ENCODE peak calls at places on chromosomes 4 and X, in four cellular contexts. T, D, V and G are unnamed samples.

GRCh38 chr4:66097271-66097670 is 427.0 kb upstream of the EPHA5 start:
- DNase-seq in V (no peak), T (no peak), D (no peak), G (peak)

GRCh38 chrX:69616520-69617203 is 749 bp downstream of the EDA start:
- DNase-seq in T (peak), V (no peak), D (peak), G (no peak)

GRCh38 chr4:1211951-1212545 is 36.9 kb downstream of the CTBP1 start:
- DNase-seq in T (no peak), V (no peak), D (no peak), G (no peak)

GRCh38 chr4:151415978-151416377 is 7.0 kb downstream of the FHIP1A start:
- DNase-seq in V (no peak), D (no peak), T (no peak), G (no peak)

GRCh38 chrX:103637604-103638338 is 9.0 kb downstream of the TCEAL1 start:
- DNase-seq in T (no peak), V (no peak), D (no peak), G (no peak)

GRCh38 chr4:103091601-103092223 is 7.9 kb downstream of the BDH2 start:
- DNase-seq in D (no peak), V (no peak), T (no peak), G (peak)

GRCh38 chr4:102871772-102872171 is 3.0 kb downstream of the CISD2 start:
- DNase-seq in D (no peak), V (no peak), T (no peak), G (no peak)

GRCh38 chr4:148574502-148574901 is 132.3 kb upstream of the NR3C2 start:
- DNase-seq in D (no peak), T (no peak), V (no peak), G (no peak)

GRCh38 chr4:117326091-117326490 is 240.7 kb upstream of the TRAM1L1 start:
- DNase-seq in T (no peak), V (no peak), D (no peak), G (no peak)

GRCh38 chr4:4714330-4714729 is 145.1 kb upstream of the MSX1 start:
- DNase-seq in V (no peak), T (no peak), D (no peak), G (no peak)

GRCh38 chr4:152431784-152432183 is 104.1 kb downstream of the FBXW7 start:
- DNase-seq in D (no peak), T (no peak), V (no peak), G (no peak)

GRCh38 chr4:19675172-19675811 is 576.4 kb upstream of the SLIT2 start:
- DNase-seq in D (peak), T (no peak), V (no peak), G (no peak)

GRCh38 chrX:119502727-119503483 is 34.7 kb downstream of the SLC25A5 start:
- DNase-seq in V (no peak), D (peak), T (peak), G (peak)

GRCh38 chr4:158578476-158578875 is 56.8 kb downstream of the RXFP1 start:
- DNase-seq in V (no peak), D (no peak), T (no peak), G (no peak)

GRCh38 chr4:29009908-29010307 is 1710.3 kb upstream of the PCDH7 start:
- DNase-seq in V (no peak), T (no peak), D (no peak), G (no peak)

GRCh38 chr4:1991087-1991486 is 17.7 kb downstream of the NELFA start:
- DNase-seq in T (peak), D (no peak), V (no peak), G (no peak)

GRCh38 chr4:142778908-142779307 is 67.2 kb downstream of the INPP4B start:
- DNase-seq in T (no peak), D (no peak), V (no peak), G (no peak)

GRCh38 chr4:118676128-118676527 is 9.1 kb upstream of the METTL14 start:
- DNase-seq in V (no peak), D (no peak), T (no peak), G (no peak)

GRCh38 chr4:122604146-122604545 is 16.7 kb downstream of the IL21 start:
- DNase-seq in V (no peak), T (no peak), D (no peak), G (no peak)

GRCh38 chr4:78227411-78228057 is 170.4 kb downstream of the FRAS1 start:
- DNase-seq in D (no peak), T (no peak), V (no peak), G (no peak)

GRCh38 chr4:185054876-185055275 is 36.6 kb downstream of the HELT start:
- DNase-seq in D (no peak), V (no peak), T (no peak), G (no peak)